ENCODE peak calls at places on chromosome 12, in five cellular contexts. B is K562, K is A549, H is HepG2, M is GM12878. N is an unnamed sample.

GRCh38 chr12:6072302-6072752 is 52.1 kb downstream of the VWF start:
- DNase-seq in B (no peak), K (no peak), H (peak; percentile 63), M (no peak), N (peak; percentile 72)

GRCh38 chr12:130714591-130715149 is 1.4 kb downstream of the RIMBP2 start:
- DNase-seq in B (no peak), K (no peak), H (no peak), M (no peak), N (no peak)

GRCh38 chr12:6183689-6184441 is 16.3 kb upstream of the CD9 start:
- DNase-seq in B (no peak), K (no peak), H (peak; percentile 68), M (no peak), N (no peak)

GRCh38 chr12:110937104-110937641 is 16.8 kb upstream of the MYL2 start:
- DNase-seq in B (peak; percentile 79), K (peak; percentile 66), H (peak; percentile 9), M (no peak), N (peak; percentile 56)

GRCh38 chr12:22850185-22850584 is 225.2 kb downstream of the ETNK1 start:
- DNase-seq in B (no peak), K (no peak), H (no peak), M (no peak), N (no peak)

GRCh38 chr12:84704851-84705250 is 207.7 kb downstream of the SLC6A15 start:
- DNase-seq in B (no peak), K (no peak), H (no peak), M (no peak), N (no peak)

GRCh38 chr12:125634813-125635212 is 569.6 kb downstream of the AACS start:
- DNase-seq in B (no peak), K (no peak), H (no peak), M (no peak), N (no peak)

GRCh38 chr12:56916296-56916995 is 17.8 kb downstream of the SDR9C7 start:
- DNase-seq in B (no peak), K (no peak), H (no peak), M (no peak), N (no peak)

GRCh38 chr12:14418526-14418925 is 53.0 kb downstream of the ATF7IP start:
- DNase-seq in B (no peak), K (no peak), H (no peak), M (no peak), N (peak; percentile 83)

GRCh38 chr12:256958-257357 is 5.7 kb downstream of the SLC6A13 start:
- DNase-seq in B (no peak), K (no peak), H (no peak), M (no peak), N (no peak)

GRCh38 chr12:114221976-114222630 is 183.8 kb downstream of the TBX5 start:
- DNase-seq in B (no peak), K (no peak), H (no peak), M (no peak), N (no peak)

GRCh38 chr12:93197067-93197593 is 180.6 kb upstream of the NUDT4 start:
- DNase-seq in B (no peak), K (no peak), H (no peak), M (no peak), N (no peak)

GRCh38 chr12:64699504-64700115 is 59.6 kb downstream of the GNS start:
- DNase-seq in B (no peak), K (no peak), H (no peak), M (no peak), N (no peak)

GRCh38 chr12:93804392-93805179 is 127.4 kb downstream of the CRADD start:
- DNase-seq in B (no peak), K (no peak), H (no peak), M (no peak), N (peak; percentile 71)

GRCh38 chr12:54935235-54935951 is 49.2 kb downstream of the TESPA1 start:
- DNase-seq in B (peak; percentile 55), K (peak; percentile 86), H (peak; percentile 2), M (peak; percentile 60), N (peak; percentile 67)
- TF ChIP-seq MYC in B (peak; percentile 23), K (no peak), H (no peak), M (no peak), N (no peak)

GRCh38 chr12:31724597-31724996 is 4.2 kb downstream of the AMN1 start:
- DNase-seq in B (no peak), K (no peak), H (no peak), M (no peak), N (no peak)
- H3K4me1 ChIP-seq in B (peaks cover 44% of the 10 kb centered on the region), K (no peaks in the 10 kb centered on the region), H (peaks cover 48% of the 10 kb centered on the region), M (peaks cover 26% of the 10 kb centered on the region), N (peaks cover 9% of the 10 kb centered on the region)

DNA sequence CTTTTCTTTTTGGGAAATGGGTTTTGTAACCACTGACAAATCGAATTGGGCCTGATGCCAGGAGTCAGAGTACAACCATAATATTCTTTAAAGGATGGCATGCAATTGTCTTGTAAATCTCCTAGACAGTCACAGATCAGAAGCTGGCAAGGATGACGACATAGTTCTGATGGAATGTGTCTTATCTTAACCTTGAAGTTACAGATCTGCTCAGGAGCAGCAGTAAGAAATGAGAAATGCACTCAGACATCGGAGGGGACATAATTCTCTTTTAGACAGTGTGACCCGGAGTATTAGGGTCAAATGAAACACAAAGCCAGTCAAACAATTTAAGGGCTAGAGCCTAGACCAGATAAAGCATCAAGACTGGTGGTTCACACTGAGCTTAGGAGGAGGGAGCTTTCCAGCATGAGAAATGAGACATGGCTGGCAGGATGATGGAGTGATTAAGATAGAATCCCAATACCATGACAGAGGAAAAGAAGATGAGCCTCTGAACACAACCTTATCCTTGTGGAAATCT is 17.5 kb downstream of the CBX5 start:
- DNase-seq in B (no peak), K (no peak), H (no peak), M (no peak), N (peak; percentile 54)
- TF ChIP-seq MYC in B (no peak), K (no peak), H (no peak), M (no peak), N (no peak)

GRCh38 chr12:65908147-65908546 is 83.9 kb downstream of the HMGA2 start:
- DNase-seq in B (no peak), K (no peak), H (no peak), M (no peak), N (no peak)
- H3K4me1 ChIP-seq in B (no peaks in the 10 kb centered on the region), K (no peaks in the 10 kb centered on the region), H (no peaks in the 10 kb centered on the region), M (peaks cover 6% of the 10 kb centered on the region), N (peaks cover 9% of the 10 kb centered on the region)

DNA sequence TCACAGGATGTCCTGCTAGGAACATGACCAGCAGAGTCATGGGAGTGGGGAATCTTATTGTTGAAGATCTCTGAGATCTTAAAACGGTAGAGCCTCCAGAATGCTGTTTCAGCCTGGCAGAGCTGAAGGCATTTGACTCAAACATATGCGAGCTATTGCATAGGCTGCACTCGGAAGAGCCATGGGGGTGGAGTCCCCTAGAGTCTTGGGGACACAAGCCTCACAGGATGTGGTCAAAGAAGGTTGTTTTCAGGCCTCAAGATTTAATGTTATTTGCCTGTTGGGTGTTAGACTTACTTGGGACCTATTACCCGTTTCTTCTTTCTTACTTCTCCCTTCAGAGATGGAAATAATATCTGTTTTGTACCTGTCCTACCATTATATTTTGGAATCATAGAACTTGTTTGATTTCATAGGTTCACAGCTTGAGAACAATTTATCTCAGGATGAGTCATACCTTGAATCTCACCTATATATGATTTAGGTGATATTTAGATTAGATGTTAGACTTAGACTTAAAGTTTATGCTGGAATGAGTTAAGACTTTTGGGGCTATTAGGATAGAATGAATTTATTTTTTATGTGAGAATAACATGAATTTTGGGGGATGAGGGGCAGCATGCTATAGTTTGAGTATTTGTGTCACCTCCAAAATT is 172.2 kb upstream of the ATP2B1 start:
- DNase-seq in B (no peak), K (no peak), H (no peak), M (peak; percentile 91), N (no peak)
- TF ChIP-seq MYC in B (no peak), K (no peak), H (no peak), M (no peak), N (no peak)

GRCh38 chr12:19186722-19187661 is 57.5 kb downstream of the PLEKHA5 start:
- DNase-seq in B (peak; percentile 23), K (peak; percentile 30), H (peak; percentile 45), M (no peak), N (peak; percentile 71)
- H3K4me1 ChIP-seq in B (peaks cover 5% of the 10 kb centered on the region), K (peaks cover 7% of the 10 kb centered on the region), H (peaks cover 14% of the 10 kb centered on the region), M (no peaks in the 10 kb centered on the region), N (peaks cover 9% of the 10 kb centered on the region)

N was measured in endothelial cell of umbilical vein.